ENCODE peak calls at places on chromosomes 13 and 19, in six cellular contexts. H is ascending aorta; M is gastrocnemius medialis; P is tibial nerve; Q is endothelial cell; W is CD4-positive, alpha-beta T cell. O is an unnamed sample.

GRCh38 chr19:4493929-4494690 is 22.0 kb downstream of the HDGFL2 start:
- DNase-seq in H (no peak), M (no peak), P (no peak), Q (no peak), W (no peak), O (no peak)

GRCh38 chr13:21735621-21736401 is 64.9 kb downstream of the FGF9 start:
- DNase-seq in H (no peak), M (no peak), P (no peak), Q (no peak), W (no peak), O (no peak)

GRCh38 chr19:11405846-11406643 is 13.1 kb downstream of the RGL3 start:
- DNase-seq in H (no peak), M (no peak), P (no peak), Q (peak), W (no peak), O (no peak)

GRCh38 chr13:20222553-20222952 is 9.6 kb downstream of the GJB6 start:
- DNase-seq in H (no peak), M (no peak), P (no peak), Q (no peak), W (no peak), O (no peak)

GRCh38 chr19:17966497-17967257 is at the start of gene KCNN1:
- DNase-seq in H (no peak), M (no peak), P (no peak), Q (peak), W (no peak), O (no peak)

GRCh38 chr19:42088471-42089190 is 12.7 kb downstream of the ZNF574 start:
- DNase-seq in H (no peak), M (no peak), P (no peak), Q (no peak), W (no peak), O (no peak)

GRCh38 chr19:2624537-2625091 is 77.9 kb downstream of the GNG7 start:
- DNase-seq in H (no peak), M (peak), P (no peak), Q (no peak), W (no peak), O (no peak)

GRCh38 chr19:1811472-1811894 is 593 bp downstream of the ATP8B3 start:
- DNase-seq in H (peak), M (peak), P (peak), Q (no peak), W (peak), O (peak)

GRCh38 chr19:44703336-44704078 is 4.6 kb downstream of the CEACAM16 start:
- DNase-seq in H (no peak), M (no peak), P (no peak), Q (no peak), W (no peak), O (no peak)

GRCh38 chr13:98940325-98940724 is 37.5 kb downstream of the DOCK9 start:
- DNase-seq in H (no peak), M (no peak), P (no peak), Q (no peak), W (no peak), O (no peak)

GRCh38 chr19:38193445-38193844 is 30.6 kb downstream of the DPF1 start:
- DNase-seq in H (no peak), M (no peak), P (no peak), Q (no peak), W (no peak), O (no peak)

GRCh38 chr19:17171874-17172273 is 43.3 kb upstream of the USE1 start:
- DNase-seq in H (no peak), M (no peak), P (no peak), Q (no peak), W (no peak), O (no peak)

GRCh38 chr13:46728777-46729176 is 68.2 kb downstream of the ESD start:
- DNase-seq in H (no peak), M (no peak), P (no peak), Q (peak), W (no peak), O (no peak)

GRCh38 chr19:45428385-45429231 is 4.9 kb upstream of the ERCC1 start:
- DNase-seq in H (no peak), M (peak), P (no peak), Q (peak), W (no peak), O (peak)

GRCh38 chr19:28509079-28509895 is 703.7 kb downstream of the UQCRFS1 start:
- DNase-seq in H (no peak), M (peak), P (no peak), Q (no peak), W (no peak), O (no peak)

GRCh38 chr19:16261584-16262370 is 62.8 kb upstream of the KLF2 start:
- DNase-seq in H (no peak), M (no peak), P (no peak), Q (no peak), W (no peak), O (no peak)

GRCh38 chr13:113047587-113047986 is 58.0 kb upstream of the F7 start:
- DNase-seq in H (no peak), M (no peak), P (no peak), Q (no peak), W (no peak), O (no peak)

GRCh38 chr13:38872693-38873092 is 117.9 kb downstream of the STOML3 start:
- DNase-seq in H (no peak), M (peak), P (no peak), Q (peak), W (peak), O (no peak)

GRCh38 chr13:107296804-107297203 is 728.9 kb upstream of the ARGLU1 start:
- DNase-seq in H (no peak), M (no peak), P (no peak), Q (no peak), W (no peak), O (no peak)

GRCh38 chr19:771332-771785 is 20.4 kb downstream of the MISP start:
- DNase-seq in H (no peak), M (no peak), P (no peak), Q (peak), W (no peak), O (no peak)

GRCh38 chr13:111610077-111610476 is 289.6 kb downstream of the TEX29 start:
- DNase-seq in H (no peak), M (no peak), P (no peak), Q (peak), W (no peak), O (no peak)

GRCh38 chr19:16061943-16062342 is 14.4 kb upstream of the TPM4 start:
- DNase-seq in H (no peak), M (no peak), P (no peak), Q (no peak), W (no peak), O (no peak)

GRCh38 chr13:42478531-42479156 is 95.3 kb upstream of the TNFSF11 start:
- DNase-seq in H (no peak), M (no peak), P (no peak), Q (peak), W (no peak), O (no peak)
- TF ChIP-seq CTCF in H (no peak), M (no peak), P (no peak), Q (no peak), W (peak), O (no peak)

DNA sequence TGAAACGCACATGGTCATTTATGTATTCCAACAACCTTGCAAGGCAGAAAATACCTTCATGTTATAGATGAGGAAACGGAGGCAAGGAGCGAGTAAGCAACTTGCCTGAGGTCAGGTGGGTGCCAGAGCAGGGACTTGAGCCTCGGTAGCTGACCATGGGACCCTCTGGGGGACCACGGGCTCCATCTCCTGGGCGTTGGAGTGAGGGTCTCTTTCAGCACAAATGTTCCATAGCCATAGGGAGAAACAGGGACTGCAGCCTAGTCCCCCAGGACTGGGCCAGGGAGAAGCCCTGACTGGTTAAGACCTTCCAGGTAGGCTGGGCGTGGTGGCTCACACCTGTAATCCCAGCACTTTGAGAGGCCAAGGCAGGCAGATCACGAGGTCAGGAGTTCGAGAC is 38.4 kb upstream of the ADGRE5 start:
- DNase-seq in H (no peak), M (no peak), P (no peak), Q (no peak), W (no peak), O (no peak)
- TF ChIP-seq CTCF in H (no peak), M (no peak), P (no peak), Q (no peak), W (no peak), O (no peak)

DNA sequence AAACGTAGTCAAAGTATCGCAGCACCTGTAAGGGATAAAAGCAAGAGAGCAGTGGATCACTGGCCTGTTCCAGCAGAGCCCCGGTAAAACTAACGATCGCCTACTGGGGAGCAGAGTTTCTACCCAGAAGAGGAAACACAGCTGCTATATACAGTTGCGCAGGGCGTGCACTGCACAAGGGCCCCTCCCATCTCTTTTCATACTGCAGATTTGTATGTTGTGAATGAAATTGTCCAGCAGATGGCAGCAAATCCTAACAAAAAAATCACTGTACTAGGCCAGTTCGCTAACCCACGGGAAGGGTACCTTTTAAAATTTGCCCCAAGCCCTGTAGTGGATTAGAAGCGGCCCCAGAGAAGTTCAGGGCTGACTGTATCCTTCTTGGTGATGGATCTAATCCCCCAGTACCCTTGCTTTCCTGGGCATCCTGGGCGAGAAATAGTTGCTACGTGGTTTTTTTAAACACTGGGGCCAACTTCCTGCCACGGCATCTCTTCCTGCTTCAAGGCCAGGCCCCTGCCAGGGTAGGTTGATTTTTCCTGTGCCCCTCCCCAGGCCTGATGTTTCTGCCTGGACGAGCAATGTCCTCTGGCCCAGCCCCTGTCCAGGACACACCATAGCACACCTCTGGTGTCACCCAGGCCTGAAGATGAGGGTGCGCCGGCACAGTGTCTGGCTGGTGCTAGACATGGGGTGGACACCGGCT is 127.0 kb downstream of the IER2 start:
- DNase-seq in H (no peak), M (peak), P (no peak), Q (peak), W (peak), O (no peak)
- TF ChIP-seq CTCF in H (peak), M (peak), P (peak), Q (peak), W (peak), O (peak)

GRCh38 chr13:42216422-42216735 is 55.6 kb upstream of the AKAP11 start:
- DNase-seq in H (no peak), M (no peak), P (no peak), Q (no peak), W (no peak), O (no peak)
- TF ChIP-seq CTCF in H (no peak), M (no peak), P (no peak), Q (no peak), W (peak), O (no peak)

DNA sequence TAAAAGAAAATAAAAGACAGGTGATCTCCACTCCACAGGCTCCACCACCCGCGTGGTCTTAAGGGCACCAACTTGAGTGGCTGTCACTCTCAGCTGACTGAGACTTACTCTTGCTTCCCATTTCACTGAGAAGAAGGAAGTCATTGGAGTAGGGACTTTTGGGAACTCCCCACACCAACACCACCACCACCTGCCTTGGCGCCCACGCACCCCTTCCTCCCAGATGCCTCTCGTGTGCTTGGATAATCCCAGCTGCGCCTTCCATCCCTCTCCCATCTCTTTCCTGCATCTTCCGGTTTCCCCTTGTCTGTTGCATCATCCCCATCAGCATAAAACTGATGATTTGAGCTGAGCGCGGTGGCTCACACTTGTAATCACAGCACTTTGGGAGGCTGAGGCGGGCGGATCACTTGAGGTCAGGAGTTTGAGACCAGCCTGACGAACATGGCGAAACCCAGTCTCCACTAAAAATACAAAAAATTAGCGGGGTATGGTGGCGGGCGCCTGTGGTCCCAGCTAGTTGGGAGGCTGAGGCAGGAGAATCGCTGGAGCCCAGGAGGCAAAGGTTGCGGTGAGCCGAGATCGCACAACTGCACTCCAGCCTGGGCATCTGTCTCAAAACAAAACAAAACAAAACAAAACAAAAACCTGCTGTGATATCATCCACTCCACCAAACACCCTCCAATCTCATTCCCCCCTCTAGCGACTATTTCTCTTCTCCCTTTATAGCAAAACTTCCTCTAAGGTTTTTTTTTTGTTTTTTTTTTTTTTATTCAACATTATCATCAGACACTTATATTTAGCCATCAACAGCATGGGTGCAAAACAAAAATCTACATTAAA is 25.5 kb downstream of the AP2S1 start:
- DNase-seq in H (no peak), M (no peak), P (no peak), Q (no peak), W (no peak), O (no peak)
- TF ChIP-seq CTCF in H (no peak), M (no peak), P (no peak), Q (no peak), W (no peak), O (no peak)

GRCh38 chr19:12783226-12783848 is 7.9 kb upstream of the JUNB start:
- DNase-seq in H (no peak), M (no peak), P (no peak), Q (no peak), W (no peak), O (no peak)

GRCh38 chr19:12783849-12784393 is 7.4 kb upstream of the JUNB start:
- DNase-seq in H (peak), M (no peak), P (no peak), Q (no peak), W (no peak), O (peak)

GRCh38 chr19:12782174-12782423 is 6.7 kb upstream of the HOOK2 start:
- DNase-seq in H (no peak), M (no peak), P (no peak), Q (no peak), W (no peak), O (peak)

GRCh38 chr19:12784394-12784870 is 6.9 kb upstream of the JUNB start:
- DNase-seq in H (no peak), M (no peak), P (no peak), Q (no peak), W (no peak), O (no peak)

DNA sequence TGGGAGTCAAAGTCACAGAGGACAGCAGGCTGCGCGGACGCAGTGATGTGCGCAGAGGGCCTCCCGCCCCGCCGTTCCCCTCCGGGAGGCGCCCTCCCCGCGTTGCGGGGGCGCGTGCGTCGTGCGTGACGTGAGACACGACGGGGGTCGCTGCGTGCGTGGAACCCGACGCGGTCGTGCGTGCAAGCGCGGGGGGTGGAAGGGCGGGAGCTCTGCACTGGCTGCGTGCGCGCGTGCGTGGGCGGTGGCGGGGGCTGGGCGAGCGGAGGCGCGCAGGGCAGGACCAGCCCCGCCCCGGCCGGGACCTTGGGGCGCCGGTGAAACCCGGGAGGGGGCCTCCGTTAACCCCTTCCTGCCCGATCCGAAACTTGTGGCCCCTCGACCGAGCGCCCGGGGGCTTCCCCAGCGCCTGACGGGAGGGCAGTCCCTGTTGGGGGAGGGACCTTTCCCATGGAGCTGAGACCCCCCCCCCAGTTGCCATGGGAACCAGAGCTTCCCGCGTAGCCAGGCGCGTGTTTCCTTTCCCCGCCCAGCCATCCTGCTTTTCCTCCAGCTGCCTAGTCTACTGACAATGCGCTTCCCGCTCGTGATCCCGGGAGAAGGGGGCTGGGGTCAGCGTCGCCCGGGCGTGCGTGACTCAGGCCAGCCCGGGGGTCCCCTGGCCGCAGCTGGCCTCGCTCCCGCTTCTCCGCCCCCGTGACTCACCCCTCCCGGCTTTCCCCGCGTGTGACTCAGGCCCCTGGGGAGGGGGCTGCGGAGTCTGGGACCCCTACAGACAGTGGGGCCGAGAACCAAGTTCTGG is 7.3 kb upstream of the HOOK2 start:
- DNase-seq in H (peak), M (peak), P (peak), Q (peak), W (peak), O (peak)
- TF ChIP-seq CTCF in H (no peak), M (no peak), P (no peak), Q (no peak), W (no peak), O (no peak)

O was measured in tibial artery.